ENCODE peak calls at places on chromosomes 5 and 9, in seven cellular contexts. One of them, this sample, is unnamed.

GRCh38 chr5:35665066-35665465 is 47.4 kb downstream of the SPEF2 start:
- DNase-seq in fibroblast of pulmonary artery: no peak
- DNase-seq in activated CD8-positive, alpha-beta memory T cell treated with anti-CD3 and anti-CD28 coated beads for 4 hours: no peak
- DNase-seq in GM13976: no peak
- DNase-seq in caudate nucleus: no peak
- DNase-seq in astrocyte of the spinal cord: no peak
- DNase-seq in aorta: no peak
- DNase-seq in this sample: no peak

GRCh38 chr9:118059520-118060278 is 355.5 kb downstream of the TLR4 start:
- DNase-seq in fibroblast of pulmonary artery: peak
- DNase-seq in activated CD8-positive, alpha-beta memory T cell treated with anti-CD3 and anti-CD28 coated beads for 4 hours: no peak
- DNase-seq in GM13976: no peak
- DNase-seq in caudate nucleus: no peak
- DNase-seq in astrocyte of the spinal cord: peak
- DNase-seq in aorta: no peak
- DNase-seq in this sample: peak

GRCh38 chr9:35756743-35757526 is 2.9 kb upstream of the MSMP start:
- DNase-seq in fibroblast of pulmonary artery: no peak
- DNase-seq in activated CD8-positive, alpha-beta memory T cell treated with anti-CD3 and anti-CD28 coated beads for 4 hours: no peak
- DNase-seq in GM13976: peak
- DNase-seq in caudate nucleus: no peak
- DNase-seq in astrocyte of the spinal cord: peak
- DNase-seq in aorta: peak
- DNase-seq in this sample: peak

GRCh38 chr5:55176176-55176818 is 3.3 kb upstream of the CDC20B start:
- DNase-seq in fibroblast of pulmonary artery: no peak
- DNase-seq in activated CD8-positive, alpha-beta memory T cell treated with anti-CD3 and anti-CD28 coated beads for 4 hours: no peak
- DNase-seq in GM13976: peak
- DNase-seq in caudate nucleus: no peak
- DNase-seq in astrocyte of the spinal cord: no peak
- DNase-seq in aorta: peak
- DNase-seq in this sample: peak

GRCh38 chr9:114409103-114409780 is 21.5 kb upstream of the AKNA start:
- DNase-seq in fibroblast of pulmonary artery: no peak
- DNase-seq in activated CD8-positive, alpha-beta memory T cell treated with anti-CD3 and anti-CD28 coated beads for 4 hours: no peak
- DNase-seq in GM13976: no peak
- DNase-seq in caudate nucleus: no peak
- DNase-seq in astrocyte of the spinal cord: peak
- DNase-seq in aorta: no peak
- DNase-seq in this sample: peak

GRCh38 chr5:122924203-122924602 is 78.8 kb downstream of the SNX24 start:
- DNase-seq in fibroblast of pulmonary artery: peak
- DNase-seq in activated CD8-positive, alpha-beta memory T cell treated with anti-CD3 and anti-CD28 coated beads for 4 hours: no peak
- DNase-seq in GM13976: no peak
- DNase-seq in caudate nucleus: no peak
- DNase-seq in astrocyte of the spinal cord: no peak
- DNase-seq in aorta: no peak
- DNase-seq in this sample: no peak

GRCh38 chr5:77235881-77236560 is 25.5 kb downstream of the PDE8B start:
- DNase-seq in fibroblast of pulmonary artery: no peak
- DNase-seq in activated CD8-positive, alpha-beta memory T cell treated with anti-CD3 and anti-CD28 coated beads for 4 hours: no peak
- DNase-seq in GM13976: no peak
- DNase-seq in caudate nucleus: no peak
- DNase-seq in astrocyte of the spinal cord: no peak
- DNase-seq in aorta: no peak
- DNase-seq in this sample: no peak

GRCh38 chr5:144219869-144220268 is 49.2 kb downstream of the KCTD16 start:
- DNase-seq in fibroblast of pulmonary artery: no peak
- DNase-seq in activated CD8-positive, alpha-beta memory T cell treated with anti-CD3 and anti-CD28 coated beads for 4 hours: no peak
- DNase-seq in GM13976: no peak
- DNase-seq in caudate nucleus: no peak
- DNase-seq in astrocyte of the spinal cord: no peak
- DNase-seq in aorta: no peak
- DNase-seq in this sample: no peak

GRCh38 chr9:72315510-72316287 is 49.3 kb downstream of the ZFAND5 start:
- DNase-seq in fibroblast of pulmonary artery: peak
- DNase-seq in activated CD8-positive, alpha-beta memory T cell treated with anti-CD3 and anti-CD28 coated beads for 4 hours: no peak
- DNase-seq in GM13976: no peak
- DNase-seq in caudate nucleus: no peak
- DNase-seq in astrocyte of the spinal cord: peak
- DNase-seq in aorta: no peak
- DNase-seq in this sample: no peak

GRCh38 chr5:107875834-107876233 is 205.1 kb upstream of the EFNA5 start:
- DNase-seq in fibroblast of pulmonary artery: peak
- DNase-seq in activated CD8-positive, alpha-beta memory T cell treated with anti-CD3 and anti-CD28 coated beads for 4 hours: no peak
- DNase-seq in GM13976: no peak
- DNase-seq in caudate nucleus: no peak
- DNase-seq in astrocyte of the spinal cord: peak
- DNase-seq in aorta: no peak
- DNase-seq in this sample: no peak

GRCh38 chr5:144406463-144406862 is 235.8 kb downstream of the KCTD16 start:
- DNase-seq in fibroblast of pulmonary artery: no peak
- DNase-seq in activated CD8-positive, alpha-beta memory T cell treated with anti-CD3 and anti-CD28 coated beads for 4 hours: no peak
- DNase-seq in GM13976: no peak
- DNase-seq in caudate nucleus: no peak
- DNase-seq in astrocyte of the spinal cord: no peak
- DNase-seq in aorta: no peak
- DNase-seq in this sample: no peak

GRCh38 chr9:133943781-133944745 is 48.1 kb downstream of the VAV2 start:
- DNase-seq in fibroblast of pulmonary artery: no peak
- DNase-seq in activated CD8-positive, alpha-beta memory T cell treated with anti-CD3 and anti-CD28 coated beads for 4 hours: no peak
- DNase-seq in GM13976: no peak
- DNase-seq in caudate nucleus: no peak
- DNase-seq in astrocyte of the spinal cord: peak
- DNase-seq in aorta: peak
- DNase-seq in this sample: peak

GRCh38 chr5:6541256-6542013 is 91.4 kb downstream of the NSUN2 start:
- DNase-seq in fibroblast of pulmonary artery: no peak
- DNase-seq in activated CD8-positive, alpha-beta memory T cell treated with anti-CD3 and anti-CD28 coated beads for 4 hours: no peak
- DNase-seq in GM13976: no peak
- DNase-seq in caudate nucleus: no peak
- DNase-seq in astrocyte of the spinal cord: no peak
- DNase-seq in aorta: no peak
- DNase-seq in this sample: no peak

GRCh38 chr5:14410942-14411258 is 170.7 kb upstream of the OTULINL start:
- DNase-seq in fibroblast of pulmonary artery: no peak
- DNase-seq in activated CD8-positive, alpha-beta memory T cell treated with anti-CD3 and anti-CD28 coated beads for 4 hours: no peak
- DNase-seq in GM13976: no peak
- DNase-seq in caudate nucleus: no peak
- DNase-seq in astrocyte of the spinal cord: peak
- DNase-seq in aorta: no peak
- DNase-seq in this sample: no peak

GRCh38 chr9:134325813-134326753 is at the start of gene RXRA:
- DNase-seq in fibroblast of pulmonary artery: peak
- DNase-seq in activated CD8-positive, alpha-beta memory T cell treated with anti-CD3 and anti-CD28 coated beads for 4 hours: peak
- DNase-seq in GM13976: peak
- DNase-seq in caudate nucleus: no peak
- DNase-seq in astrocyte of the spinal cord: peak
- DNase-seq in aorta: peak
- DNase-seq in this sample: peak

GRCh38 chr5:139415221-139415861 is 11.5 kb upstream of the SPATA24 start:
- DNase-seq in fibroblast of pulmonary artery: no peak
- DNase-seq in activated CD8-positive, alpha-beta memory T cell treated with anti-CD3 and anti-CD28 coated beads for 4 hours: no peak
- DNase-seq in GM13976: no peak
- DNase-seq in caudate nucleus: no peak
- DNase-seq in astrocyte of the spinal cord: no peak
- DNase-seq in aorta: no peak
- DNase-seq in this sample: peak

GRCh38 chr5:96008487-96008886 is 46.8 kb upstream of the ELL2 start:
- DNase-seq in fibroblast of pulmonary artery: no peak
- DNase-seq in activated CD8-positive, alpha-beta memory T cell treated with anti-CD3 and anti-CD28 coated beads for 4 hours: no peak
- DNase-seq in GM13976: no peak
- DNase-seq in caudate nucleus: no peak
- DNase-seq in astrocyte of the spinal cord: no peak
- DNase-seq in aorta: no peak
- DNase-seq in this sample: no peak

GRCh38 chr5:9401786-9402472 is 143.9 kb downstream of the SEMA5A start:
- DNase-seq in fibroblast of pulmonary artery: peak
- DNase-seq in activated CD8-positive, alpha-beta memory T cell treated with anti-CD3 and anti-CD28 coated beads for 4 hours: no peak
- DNase-seq in GM13976: no peak
- DNase-seq in caudate nucleus: no peak
- DNase-seq in astrocyte of the spinal cord: no peak
- DNase-seq in aorta: no peak
- DNase-seq in this sample: no peak

GRCh38 chr9:34124923-34125322 is 1.6 kb downstream of the DCAF12 start:
- DNase-seq in fibroblast of pulmonary artery: peak
- DNase-seq in activated CD8-positive, alpha-beta memory T cell treated with anti-CD3 and anti-CD28 coated beads for 4 hours: no peak
- DNase-seq in GM13976: no peak
- DNase-seq in caudate nucleus: no peak
- DNase-seq in astrocyte of the spinal cord: no peak
- DNase-seq in aorta: no peak
- DNase-seq in this sample: no peak

GRCh38 chr5:6602441-6602840 is 30.4 kb downstream of the NSUN2 start:
- DNase-seq in fibroblast of pulmonary artery: no peak
- DNase-seq in activated CD8-positive, alpha-beta memory T cell treated with anti-CD3 and anti-CD28 coated beads for 4 hours: no peak
- DNase-seq in GM13976: no peak
- DNase-seq in caudate nucleus: no peak
- DNase-seq in astrocyte of the spinal cord: no peak
- DNase-seq in aorta: no peak
- DNase-seq in this sample: no peak

GRCh38 chr5:10421841-10422691 is 19.6 kb upstream of the ROPN1L start:
- DNase-seq in fibroblast of pulmonary artery: peak
- DNase-seq in activated CD8-positive, alpha-beta memory T cell treated with anti-CD3 and anti-CD28 coated beads for 4 hours: no peak
- DNase-seq in GM13976: no peak
- DNase-seq in caudate nucleus: no peak
- DNase-seq in astrocyte of the spinal cord: no peak
- DNase-seq in aorta: no peak
- DNase-seq in this sample: no peak

GRCh38 chr9:70802206-70802605 is 319.2 kb downstream of the TRPM3 start:
- DNase-seq in fibroblast of pulmonary artery: peak
- DNase-seq in activated CD8-positive, alpha-beta memory T cell treated with anti-CD3 and anti-CD28 coated beads for 4 hours: no peak
- DNase-seq in GM13976: no peak
- DNase-seq in caudate nucleus: no peak
- DNase-seq in astrocyte of the spinal cord: peak
- DNase-seq in aorta: no peak
- DNase-seq in this sample: no peak

GRCh38 chr5:158351485-158352140 is 492.7 kb upstream of the CLINT1 start:
- DNase-seq in fibroblast of pulmonary artery: no peak
- DNase-seq in activated CD8-positive, alpha-beta memory T cell treated with anti-CD3 and anti-CD28 coated beads for 4 hours: no peak
- DNase-seq in GM13976: no peak
- DNase-seq in caudate nucleus: no peak
- DNase-seq in astrocyte of the spinal cord: no peak
- DNase-seq in aorta: no peak
- DNase-seq in this sample: no peak

GRCh38 chr5:146440348-146440747 is 6.8 kb upstream of the TCERG1 start:
- DNase-seq in fibroblast of pulmonary artery: no peak
- DNase-seq in activated CD8-positive, alpha-beta memory T cell treated with anti-CD3 and anti-CD28 coated beads for 4 hours: no peak
- DNase-seq in GM13976: no peak
- DNase-seq in caudate nucleus: no peak
- DNase-seq in astrocyte of the spinal cord: no peak
- DNase-seq in aorta: no peak
- DNase-seq in this sample: no peak

GRCh38 chr5:50302815-50303490 is 138.1 kb downstream of the EMB start:
- DNase-seq in fibroblast of pulmonary artery: peak
- DNase-seq in activated CD8-positive, alpha-beta memory T cell treated with anti-CD3 and anti-CD28 coated beads for 4 hours: no peak
- DNase-seq in GM13976: no peak
- DNase-seq in caudate nucleus: no peak
- DNase-seq in astrocyte of the spinal cord: peak
- DNase-seq in aorta: no peak
- DNase-seq in this sample: no peak

GRCh38 chr9:111759762-111760639 is 34.7 kb downstream of the SHOC1 start:
- DNase-seq in fibroblast of pulmonary artery: peak
- DNase-seq in activated CD8-positive, alpha-beta memory T cell treated with anti-CD3 and anti-CD28 coated beads for 4 hours: peak
- DNase-seq in GM13976: peak
- DNase-seq in caudate nucleus: no peak
- DNase-seq in astrocyte of the spinal cord: peak
- DNase-seq in aorta: no peak
- DNase-seq in this sample: no peak

GRCh38 chr9:89675403-89675771 is 70.6 kb downstream of the GADD45G start:
- DNase-seq in fibroblast of pulmonary artery: no peak
- DNase-seq in activated CD8-positive, alpha-beta memory T cell treated with anti-CD3 and anti-CD28 coated beads for 4 hours: no peak
- DNase-seq in GM13976: no peak
- DNase-seq in caudate nucleus: no peak
- DNase-seq in astrocyte of the spinal cord: no peak
- DNase-seq in aorta: peak
- DNase-seq in this sample: no peak

GRCh38 chr5:33235824-33236223 is 204.9 kb upstream of the TARS1 start:
- DNase-seq in fibroblast of pulmonary artery: no peak
- DNase-seq in activated CD8-positive, alpha-beta memory T cell treated with anti-CD3 and anti-CD28 coated beads for 4 hours: no peak
- DNase-seq in GM13976: no peak
- DNase-seq in caudate nucleus: no peak
- DNase-seq in astrocyte of the spinal cord: no peak
- DNase-seq in aorta: no peak
- DNase-seq in this sample: no peak

GRCh38 chr5:156815988-156816599 is 34.0 kb upstream of the PPP1R2B start:
- DNase-seq in fibroblast of pulmonary artery: peak
- DNase-seq in activated CD8-positive, alpha-beta memory T cell treated with anti-CD3 and anti-CD28 coated beads for 4 hours: no peak
- DNase-seq in GM13976: peak
- DNase-seq in caudate nucleus: no peak
- DNase-seq in astrocyte of the spinal cord: no peak
- DNase-seq in aorta: no peak
- DNase-seq in this sample: no peak

GRCh38 chr5:147972441-147972840 is 66.1 kb upstream of the C5orf46 start:
- DNase-seq in fibroblast of pulmonary artery: no peak
- DNase-seq in activated CD8-positive, alpha-beta memory T cell treated with anti-CD3 and anti-CD28 coated beads for 4 hours: no peak
- DNase-seq in GM13976: no peak
- DNase-seq in caudate nucleus: no peak
- DNase-seq in astrocyte of the spinal cord: no peak
- DNase-seq in aorta: no peak
- DNase-seq in this sample: no peak

GRCh38 chr5:56983593-56984361 is 31.9 kb upstream of the MIER3 start:
- DNase-seq in fibroblast of pulmonary artery: no peak
- DNase-seq in activated CD8-positive, alpha-beta memory T cell treated with anti-CD3 and anti-CD28 coated beads for 4 hours: no peak
- DNase-seq in GM13976: no peak
- DNase-seq in caudate nucleus: no peak
- DNase-seq in astrocyte of the spinal cord: no peak
- DNase-seq in aorta: no peak
- DNase-seq in this sample: no peak

GRCh38 chr9:128115187-128116103 is 12.1 kb downstream of the PTGES2 start:
- DNase-seq in fibroblast of pulmonary artery: no peak
- DNase-seq in activated CD8-positive, alpha-beta memory T cell treated with anti-CD3 and anti-CD28 coated beads for 4 hours: no peak
- DNase-seq in GM13976: peak
- DNase-seq in caudate nucleus: no peak
- DNase-seq in astrocyte of the spinal cord: no peak
- DNase-seq in aorta: peak
- DNase-seq in this sample: peak

GRCh38 chr9:133173056-133173455 is 9.3 kb upstream of the GBGT1 start:
- DNase-seq in fibroblast of pulmonary artery: no peak
- DNase-seq in activated CD8-positive, alpha-beta memory T cell treated with anti-CD3 and anti-CD28 coated beads for 4 hours: no peak
- DNase-seq in GM13976: no peak
- DNase-seq in caudate nucleus: no peak
- DNase-seq in astrocyte of the spinal cord: no peak
- DNase-seq in aorta: no peak
- DNase-seq in this sample: no peak

GRCh38 chr5:177023247-177023703 is 779 bp downstream of the ZNF346 start:
- DNase-seq in fibroblast of pulmonary artery: no peak
- DNase-seq in activated CD8-positive, alpha-beta memory T cell treated with anti-CD3 and anti-CD28 coated beads for 4 hours: no peak
- DNase-seq in GM13976: peak
- DNase-seq in caudate nucleus: no peak
- DNase-seq in astrocyte of the spinal cord: peak
- DNase-seq in aorta: no peak
- DNase-seq in this sample: no peak

This sample was measured in Right ventricle myocardium inferior.